ENCODE peak calls at places on chromosomes 16 and 17, in ten cellular contexts. O is CD4-positive, alpha-beta T cell; G is endodermal cell; Y is GM12878; D is heart right ventricle; V is pancreas; S is substantia nigra; B is Panc1; A is dorsolateral prefrontal cortex; Z is transverse colon. M is an unnamed sample.

GRCh38 chr16:69741951-69742904 is 12.5 kb downstream of the NOB1 start:
- DNase-seq in D (peak; percentile 82), B (no peak), O (no peak), Y (no peak), S (peak; percentile 4), V (peak; percentile 88), G (no peak), Z (peak; percentile 92), A (peak; percentile 53), M (no peak)

GRCh38 chr17:47733414-47734288 is 615 bp downstream of the TBX21 start:
- DNase-seq in A (no peak), Z (no peak), V (peak; percentile 51), O (no peak), D (no peak), Y (no peak), B (no peak), G (peak; percentile 76), S (no peak), M (no peak)

GRCh38 chr17:55852734-55853133 is 101.9 kb downstream of the PCTP start:
- DNase-seq in G (no peak), Y (no peak), B (no peak), S (no peak), V (no peak), D (no peak), Z (no peak), O (no peak), A (no peak), M (peak; percentile 16)

GRCh38 chr16:17529982-17530760 is 59.4 kb upstream of the XYLT1 start:
- DNase-seq in S (no peak), Z (peak; percentile 8), O (no peak), Y (peak; percentile 51), A (no peak), V (no peak), D (no peak), B (no peak), G (no peak), M (no peak)

GRCh38 chr17:42399121-42399520 is 10.9 kb upstream of the STAT3 start:
- DNase-seq in B (no peak), Y (no peak), S (no peak), O (no peak), D (no peak), A (no peak), Z (no peak), G (no peak), V (no peak), M (no peak)

GRCh38 chr16:9090101-9090959 is 1.1 kb upstream of the HAPSTR1 start:
- DNase-seq in Z (peak; percentile 40), D (peak; percentile 54), O (peak; percentile 34), Y (no peak), G (peak; percentile 85), B (no peak), S (peak; percentile 26), A (peak; percentile 38), V (peak; percentile 70), M (peak; percentile 45)

GRCh38 chr16:15782573-15783365 is 74.1 kb downstream of the MYH11 start:
- DNase-seq in V (no peak), Z (no peak), S (no peak), G (peak; percentile 59), O (no peak), Y (no peak), B (no peak), D (no peak), A (no peak), M (no peak)

GRCh38 chr16:61194573-61194972 is 841.7 kb downstream of the CDH8 start:
- DNase-seq in D (no peak), A (no peak), B (no peak), Y (no peak), V (no peak), Z (no peak), G (no peak), S (no peak), O (no peak), M (no peak)

GRCh38 chr16:4477966-4478365 is 1.8 kb downstream of the HMOX2 start:
- DNase-seq in B (no peak), V (no peak), G (peak; percentile 66), O (no peak), Z (no peak), Y (no peak), A (no peak), S (no peak), D (no peak), M (peak; percentile 33)

GRCh38 chr17:48054238-48055185 is 6.4 kb downstream of the NFE2L1 start:
- DNase-seq in Z (peak; percentile 35), A (peak; percentile 93), D (peak; percentile 74), O (no peak), V (no peak), B (no peak), G (peak; percentile 100), Y (no peak), S (no peak), M (no peak)

GRCh38 chr17:17849863-17850373 is 13.1 kb upstream of the SREBF1 start:
- DNase-seq in A (no peak), B (no peak), V (no peak), S (no peak), O (peak; percentile 63), Y (peak; percentile 32), D (no peak), G (peak; percentile 87), Z (peak; percentile 55), M (peak; percentile 85)

GRCh38 chr17:17041018-17041521 is 1.2 kb upstream of the MPRIP start:
- DNase-seq in D (no peak), Z (no peak), G (peak; percentile 70), S (no peak), B (no peak), Y (no peak), A (peak; percentile 82), O (no peak), V (peak; percentile 65), M (no peak)

GRCh38 chr16:84603115-84603816 is 14.6 kb downstream of the COTL1 start:
- DNase-seq in D (peak; percentile 84), O (peak; percentile 32), S (no peak), B (peak; percentile 82), V (no peak), G (no peak), A (peak; percentile 91), Z (peak; percentile 75), Y (no peak), M (no peak)

GRCh38 chr16:57324649-57325223 is 33.8 kb upstream of the CCL22 start:
- DNase-seq in A (no peak), D (no peak), Z (no peak), O (no peak), Y (no peak), S (no peak), B (no peak), V (no peak), G (no peak), M (no peak)

DNA sequence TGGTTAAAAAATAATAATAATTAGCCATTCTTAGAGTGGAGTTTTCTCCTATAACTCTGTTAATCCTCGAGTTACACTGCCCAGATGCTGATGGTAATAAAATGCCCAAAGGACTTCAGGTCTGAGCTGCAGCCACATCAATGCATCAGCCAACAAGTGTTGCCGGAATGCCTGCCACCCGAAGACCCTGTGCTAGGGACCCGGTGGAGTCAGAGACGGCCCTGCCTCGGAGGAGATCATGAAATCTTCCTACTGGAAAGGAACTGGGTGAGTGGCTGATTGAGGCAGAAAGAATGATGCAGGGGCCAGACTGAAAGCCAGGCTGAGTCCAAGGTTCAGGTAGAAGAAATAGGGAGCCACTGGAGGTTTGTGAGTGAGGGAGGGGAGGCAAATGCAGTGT is 100.2 kb downstream of the ZNF423 start:
- DNase-seq in B (no peak), O (no peak), Y (no peak), V (no peak), A (no peak), Z (no peak), S (no peak), D (no peak), G (no peak), M (no peak)
- H3K27ac ChIP-seq in B (no peak overlapping the region), O (no peak overlapping the region), Y (no peak overlapping the region), V (no peak overlapping the region), A (no peak overlapping the region), Z (no peak overlapping the region), S (no peak overlapping the region), D (no peak overlapping the region), G (peak overlapping the region; percentile 84), M (no peak overlapping the region)

GRCh38 chr17:78997881-78998280 is 11.7 kb downstream of the CANT1 start:
- DNase-seq in D (no peak), O (no peak), V (no peak), A (no peak), B (no peak), G (no peak), S (no peak), Z (no peak), Y (no peak), M (no peak)
- H3K27ac ChIP-seq in D (no peak overlapping the region), O (no peak overlapping the region), V (no peak overlapping the region), A (no peak overlapping the region), B (no peak overlapping the region), G (no peak overlapping the region), S (peak overlapping the region; percentile 45), Z (peak overlapping the region; percentile 85), Y (no peak overlapping the region), M (no peak overlapping the region)

GRCh38 chr17:44384281-44384822 is 5.1 kb downstream of the ITGA2B start:
- DNase-seq in A (no peak), Y (no peak), S (no peak), O (no peak), G (no peak), B (no peak), D (no peak), Z (no peak), V (no peak), M (no peak)

GRCh38 chr17:44386182-44386525 is 3.3 kb downstream of the ITGA2B start:
- DNase-seq in D (no peak), G (no peak), S (no peak), B (no peak), V (no peak), O (no peak), Y (no peak), Z (no peak), A (no peak), M (no peak)

GRCh38 chr17:44384823-44385286 is 4.6 kb downstream of the ITGA2B start:
- DNase-seq in G (peak; percentile 86), S (no peak), Y (no peak), Z (no peak), V (peak; percentile 65), B (no peak), O (no peak), D (no peak), A (no peak), M (no peak)

GRCh38 chr17:44383861-44384260 is 5.6 kb downstream of the ITGA2B start:
- DNase-seq in S (no peak), B (no peak), V (no peak), O (no peak), G (no peak), Z (no peak), D (no peak), A (no peak), Y (no peak), M (no peak)

GRCh38 chr17:44385287-44386181 is 3.9 kb downstream of the ITGA2B start:
- DNase-seq in G (peak; percentile 100), V (peak; percentile 94), A (peak; percentile 71), Z (peak; percentile 84), Y (no peak), S (no peak), B (no peak), O (peak; percentile 80), D (peak; percentile 85), M (peak; percentile 47)
- H3K27ac ChIP-seq in G (no peak overlapping the region), V (no peak overlapping the region), A (no peak overlapping the region), Z (no peak overlapping the region), Y (no peak overlapping the region), S (no peak overlapping the region), B (no peak overlapping the region), O (no peak overlapping the region), D (no peak overlapping the region), M (no peak overlapping the region)

DNA sequence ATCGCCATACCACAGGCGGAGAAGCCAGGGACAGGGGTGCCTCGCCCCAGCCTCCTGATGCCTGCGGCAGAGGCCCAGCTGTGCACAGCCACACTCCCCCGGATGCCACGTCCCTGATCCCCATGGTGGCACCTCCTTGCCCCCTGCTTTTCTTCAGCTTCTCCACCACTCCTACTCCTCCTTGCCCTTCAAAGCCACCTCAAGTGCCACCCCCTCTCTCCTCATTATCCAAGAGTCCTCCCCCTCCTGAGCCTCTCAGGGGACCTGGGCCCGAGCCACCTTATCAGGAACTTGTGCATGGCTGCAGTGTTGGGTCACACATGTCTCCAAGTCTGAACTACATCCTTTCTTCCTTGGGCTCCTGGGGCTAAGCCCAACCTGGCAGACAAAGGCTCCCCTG is 32.9 kb downstream of the ACTG1 start:
- DNase-seq in S (no peak), Z (no peak), G (no peak), D (no peak), A (no peak), O (no peak), V (no peak), B (no peak), Y (no peak), M (no peak)
- H3K27ac ChIP-seq in S (no peak overlapping the region), Z (no peak overlapping the region), G (no peak overlapping the region), D (no peak overlapping the region), A (no peak overlapping the region), O (no peak overlapping the region), V (no peak overlapping the region), B (peak overlapping the region; percentile 31), Y (no peak overlapping the region), M (no peak overlapping the region)